ENCODE peak calls at places on chromosomes 1 and 21, in six cellular contexts. R is amniotic stem cell; A is stromal cell of bone marrow; J is stimulated activated CD4-positive, alpha-beta T cell treated with anti-CD3 and anti-CD28 coated beads, Interleukin-1b, Interleukin-23, amount 100 ng/mL, for 24 hours; X is AG09309; B is Caki2. W is an unnamed sample.

GRCh38 chr1:65174585-65174984 is 26.6 kb downstream of the AK4 start:
- DNase-seq in R (peak; percentile 61), A (peak; percentile 96), J (no peak), X (peak; percentile 92), B (peak; percentile 78), W (no peak)

GRCh38 chr21:45781741-45782140 is 138.2 kb downstream of the PCBP3 start:
- DNase-seq in R (no peak), A (no peak), J (no peak), X (no peak), B (no peak), W (no peak)

GRCh38 chr1:53589043-53589887 is 130.1 kb downstream of the DMRTB1 start:
- DNase-seq in R (no peak), A (no peak), J (no peak), X (no peak), B (no peak), W (no peak)

GRCh38 chr1:109208431-109208830 is 5.3 kb upstream of the SARS1 start:
- DNase-seq in R (no peak), A (no peak), J (no peak), X (no peak), B (no peak), W (no peak)

GRCh38 chr1:180504186-180504585 is 1.8 kb upstream of the ACBD6 start:
- DNase-seq in R (no peak), A (no peak), J (no peak), X (no peak), B (no peak), W (no peak)

GRCh38 chr1:20721117-20722061 is 3.6 kb upstream of the KIF17 start:
- DNase-seq in R (no peak), A (no peak), J (no peak), X (no peak), B (no peak), W (no peak)

GRCh38 chr1:115815694-115816093 is 25.2 kb downstream of the NHLH2 start:
- DNase-seq in R (no peak), A (no peak), J (no peak), X (no peak), B (no peak), W (no peak)

GRCh38 chr1:221782970-221783369 is 41.1 kb upstream of the DUSP10 start:
- DNase-seq in R (no peak), A (no peak), J (no peak), X (no peak), B (no peak), W (no peak)

GRCh38 chr1:214280386-214281029 is 451 bp upstream of the SMYD2 start:
- DNase-seq in R (no peak), A (no peak), J (peak; percentile 2), X (no peak), B (peak; percentile 71), W (no peak)

GRCh38 chr1:245571872-245572294 is 417.1 kb downstream of the KIF26B start:
- DNase-seq in R (no peak), A (no peak), J (no peak), X (no peak), B (no peak), W (no peak)

GRCh38 chr1:153572569-153573015 is 6.9 kb upstream of the S100A2 start:
- DNase-seq in R (peak; percentile 74), A (peak; percentile 86), J (peak; percentile 30), X (peak; percentile 70), B (peak; percentile 77), W (no peak)

GRCh38 chr1:92016720-92017316 is 13.0 kb upstream of the EPHX4 start:
- DNase-seq in R (no peak), A (no peak), J (no peak), X (no peak), B (no peak), W (no peak)

GRCh38 chr1:145708063-145708462 is 895 bp upstream of the PDZK1 start:
- DNase-seq in R (no peak), A (no peak), J (no peak), X (no peak), B (peak; percentile 71), W (no peak)

GRCh38 chr1:77513839-77514763 is 168.4 kb downstream of the ZZZ3 start:
- DNase-seq in R (peak; percentile 9), A (no peak), J (no peak), X (peak; percentile 85), B (no peak), W (peak; percentile 53)

GRCh38 chr1:40182956-40183710 is 21.9 kb downstream of the RLF start:
- DNase-seq in R (no peak), A (no peak), J (no peak), X (no peak), B (no peak), W (no peak)

GRCh38 chr1:211484738-211485479 is 7.1 kb downstream of the RD3 start:
- DNase-seq in R (no peak), A (no peak), J (no peak), X (no peak), B (no peak), W (no peak)

GRCh38 chr1:21297975-21298374 is 7.7 kb upstream of the ECE1 start:
- DNase-seq in R (no peak), A (peak; percentile 52), J (no peak), X (no peak), B (peak; percentile 73), W (no peak)

GRCh38 chr1:30778156-30778978 is 20.8 kb upstream of the LAPTM5 start:
- DNase-seq in R (no peak), A (peak; percentile 57), J (no peak), X (peak; percentile 45), B (peak; percentile 95), W (peak; percentile 53)

GRCh38 chr21:18832081-18832670 is 428.6 kb upstream of the TMPRSS15 start:
- DNase-seq in R (no peak), A (no peak), J (no peak), X (no peak), B (no peak), W (no peak)

GRCh38 chr1:160741092-160741501 is 2.0 kb downstream of the SLAMF7 start:
- DNase-seq in R (no peak), A (no peak), J (no peak), X (no peak), B (no peak), W (no peak)

GRCh38 chr1:230877139-230877923 is 9.0 kb upstream of the C1orf198 start:
- DNase-seq in R (no peak), A (no peak), J (no peak), X (peak; percentile 88), B (no peak), W (no peak)

GRCh38 chr1:204254031-204254661 is 40.4 kb upstream of the GOLT1A start:
- DNase-seq in R (no peak), A (peak; percentile 68), J (no peak), X (peak; percentile 68), B (peak; percentile 14), W (no peak)

W was measured in NCI-H1048.